ENCODE peak calls at places on chromosomes 3 and 15, in seven cellular contexts. D is mesenchymal stem cell, B is adrenal gland, U is SK-N-SH, N is neuronal stem cell, S is AG04450, F is neural progenitor cell. R is an unnamed sample.
A peak's percentile ranks its signal among the peaks of the same experiment; 100 is the strongest.

GRCh38 chr3:98095870-98096269 is 8.9 kb downstream of the OR5AC2 start:
- DNase-seq in D (no peak), N (no peak), F (peak; percentile 38), U (no peak), S (no peak), B (no peak), R (no peak)

GRCh38 chr3:60025071-60026055 is 975.5 kb upstream of the CFAP20DC start:
- DNase-seq in D (no peak), U (no peak), B (no peak), F (no peak), N (no peak), S (no peak), R (no peak)

GRCh38 chr3:170584585-170585007 is 1.3 kb downstream of the SLC7A14 start:
- DNase-seq in N (peak; percentile 87), U (peak; percentile 42), B (peak; percentile 72), S (peak; percentile 36), D (peak; percentile 77), F (peak; percentile 94), R (no peak)

GRCh38 chr3:26247669-26248068 is 374.9 kb upstream of the LRRC3B start:
- DNase-seq in S (no peak), D (no peak), F (no peak), N (no peak), U (peak; percentile 50), B (no peak), R (no peak)

GRCh38 chr3:60949146-60949545 is 302.1 kb downstream of the FHIT start:
- DNase-seq in F (no peak), U (no peak), N (no peak), B (no peak), D (no peak), S (no peak), R (no peak)

GRCh38 chr3:160784853-160785252 is 28.8 kb downstream of the PPM1L start:
- DNase-seq in S (no peak), U (no peak), F (no peak), N (no peak), B (no peak), D (peak; percentile 12), R (no peak)

GRCh38 chr3:186514296-186515002 is 29.7 kb downstream of the CRYGS start:
- DNase-seq in S (no peak), F (no peak), B (no peak), U (no peak), D (peak; percentile 6), N (no peak), R (no peak)

GRCh38 chr3:167380004-167380689 is at the start of gene ZBBX:
- DNase-seq in B (peak; percentile 89), D (peak; percentile 89), U (peak; percentile 71), S (peak; percentile 53), F (peak; percentile 96), N (peak; percentile 93), R (peak; percentile 66)

GRCh38 chr15:98901438-98901837 is 106.2 kb downstream of the PGPEP1L start:
- DNase-seq in B (no peak), D (peak; percentile 50), F (no peak), U (no peak), N (no peak), S (no peak), R (no peak)

GRCh38 chr3:150449169-150449721 is 41.1 kb downstream of the TSC22D2 start:
- DNase-seq in U (no peak), N (no peak), D (peak; percentile 81), B (no peak), S (peak; percentile 39), F (no peak), R (no peak)

GRCh38 chr3:171459130-171459941 is 869 bp downstream of the TNIK start:
- DNase-seq in D (peak; percentile 57), F (peak; percentile 37), N (peak; percentile 15), U (peak; percentile 63), S (no peak), B (peak; percentile 7), R (peak; percentile 21)

GRCh38 chr3:140505876-140506275 is 172.0 kb upstream of the TRIM42 start:
- DNase-seq in F (no peak), U (no peak), N (no peak), S (no peak), D (no peak), B (no peak), R (no peak)

GRCh38 chr3:11641683-11642407 is 1.9 kb downstream of the VGLL4 start:
- DNase-seq in F (peak; percentile 45), S (peak; percentile 38), U (no peak), N (no peak), D (peak; percentile 77), B (peak; percentile 53), R (no peak)

GRCh38 chr3:39075910-39076309 is 24.1 kb downstream of the WDR48 start:
- DNase-seq in S (no peak), B (no peak), U (no peak), N (no peak), D (no peak), F (no peak), R (no peak)

GRCh38 chr3:102225407-102226132 is 209.2 kb upstream of the ZPLD1 start:
- DNase-seq in D (peak; percentile 77), S (peak; percentile 64), U (peak; percentile 44), B (peak; percentile 10), N (peak; percentile 21), F (peak; percentile 60), R (no peak)

GRCh38 chr3:184315871-184316661 is 1.7 kb downstream of the EIF4G1 start:
- DNase-seq in B (peak; percentile 59), S (no peak), F (peak; percentile 34), N (no peak), D (peak; percentile 59), U (peak; percentile 50), R (no peak)

GRCh38 chr3:35908366-35909232 is 269.3 kb downstream of the ARPP21 start:
- DNase-seq in S (peak; percentile 29), F (peak; percentile 87), B (peak; percentile 68), N (peak; percentile 67), D (peak; percentile 56), U (peak; percentile 23), R (peak; percentile 55)

GRCh38 chr3:8768364-8769087 is 887 bp downstream of the OXTR start:
- DNase-seq in F (no peak), D (peak; percentile 38), S (no peak), U (peak; percentile 30), B (no peak), N (no peak), R (no peak)

GRCh38 chr3:134864644-134865043 is 69.6 kb downstream of the EPHB1 start:
- DNase-seq in U (peak; percentile 23), S (no peak), D (no peak), N (no peak), B (peak; percentile 34), F (no peak), R (no peak)

GRCh38 chr3:127457094-127457475 is 133.4 kb downstream of the TPRA1 start:
- DNase-seq in D (peak; percentile 46), F (peak; percentile 73), S (no peak), N (no peak), B (peak; percentile 49), U (no peak), R (no peak)

GRCh38 chr15:52529940-52530339 is 1.3 kb upstream of the MYO5A start:
- DNase-seq in D (no peak), S (no peak), F (peak; percentile 24), B (no peak), N (peak; percentile 4), U (no peak), R (no peak)
- H3K27ac ChIP-seq in D (no peak overlapping the region), S (no peak overlapping the region), F (no peak overlapping the region), B (no peak overlapping the region), N (no peak overlapping the region), U (no peak overlapping the region), R (peak overlapping the region; percentile 87)

GRCh38 chr3:177468331-177468730 is 271.0 kb upstream of the TBL1XR1 start:
- DNase-seq in U (no peak), S (peak; percentile 87), F (no peak), B (no peak), D (peak; percentile 50), N (no peak), R (no peak)
- H3K27ac ChIP-seq in U (no peak overlapping the region), S (peak overlapping the region; percentile 32), F (no peak overlapping the region), B (no peak overlapping the region), D (peak overlapping the region; percentile 24), N (no peak overlapping the region), R (no peak overlapping the region)

GRCh38 chr3:29381595-29381994 is 100.7 kb downstream of the RBMS3 start:
- DNase-seq in N (no peak), F (no peak), D (peak; percentile 43), U (no peak), S (no peak), B (no peak), R (no peak)
- H3K27ac ChIP-seq in N (no peak overlapping the region), F (no peak overlapping the region), D (peak overlapping the region; percentile 81), U (peak overlapping the region; percentile 98), S (no peak overlapping the region), B (no peak overlapping the region), R (no peak overlapping the region)

DNA sequence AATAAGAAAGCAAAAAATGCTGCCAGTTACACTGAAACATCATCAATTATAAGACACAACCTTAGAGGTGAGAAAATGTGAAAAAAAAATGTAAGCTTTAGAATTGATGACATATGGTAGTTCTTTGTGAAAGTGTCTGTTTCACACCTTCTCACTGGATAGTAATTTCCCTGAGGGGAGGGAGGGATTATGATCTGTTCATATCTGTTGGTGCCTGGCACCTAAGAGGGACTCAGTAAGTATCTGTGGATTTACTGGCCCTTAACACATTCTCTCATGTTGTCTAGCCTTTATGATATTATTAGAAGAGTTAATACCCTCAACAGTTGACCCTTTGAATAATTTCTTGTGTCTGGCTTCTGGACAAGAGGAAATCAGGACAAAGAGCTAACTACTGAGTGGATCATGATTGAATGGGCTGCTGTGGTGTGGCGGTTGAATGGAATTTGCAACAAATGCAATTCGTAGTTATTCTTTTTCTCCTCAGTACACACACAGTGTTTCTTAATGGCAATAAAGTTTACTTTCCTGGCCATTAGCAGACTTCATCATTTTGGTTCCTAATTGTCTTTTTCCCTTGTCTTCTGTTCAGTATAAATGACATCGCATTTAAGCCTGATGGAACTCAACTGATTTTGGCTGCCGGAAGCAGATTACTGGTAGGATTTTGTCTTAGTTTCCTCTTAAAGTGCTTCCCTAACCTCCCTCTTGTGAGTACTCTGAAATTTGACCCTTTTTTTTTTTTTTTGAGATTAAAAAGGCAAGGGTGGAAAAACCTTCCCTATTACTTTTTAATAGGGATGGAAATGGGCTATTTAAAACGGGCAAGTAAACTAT is 9.5 kb downstream of the IFT122 start:
- DNase-seq in N (no peak), B (no peak), U (no peak), D (no peak), S (no peak), F (peak; percentile 38), R (no peak)
- H3K27ac ChIP-seq in N (peak overlapping the region; percentile 78), B (no peak overlapping the region), U (no peak overlapping the region), D (peak overlapping the region; percentile 14), S (no peak overlapping the region), F (peak overlapping the region; percentile 83), R (no peak overlapping the region)